ENCODE peak calls at places on chromosomes 3 and 15, in four cellular contexts. P is HepG2, T is K562, W is GM12878. G is an unnamed sample.

GRCh38 chr15:67542462-67543347 is at the start of gene MAP2K5:
- DNase-seq in P (peak), T (peak), W (no peak), G (peak)

GRCh38 chr3:70532806-70533205 is 220.4 kb upstream of the MDFIC2 start:
- DNase-seq in P (no peak), T (no peak), W (no peak), G (no peak)

GRCh38 chr3:25386686-25387271 is 41.3 kb upstream of the RARB start:
- DNase-seq in P (no peak), T (no peak), W (no peak), G (no peak)

GRCh38 chr3:24583004-24583403 is 88.4 kb upstream of the THRB start:
- DNase-seq in P (peak), T (peak), W (no peak), G (no peak)

GRCh38 chr3:104933981-104934380 is 432.7 kb upstream of the ALCAM start:
- DNase-seq in P (no peak), T (no peak), W (no peak), G (no peak)

GRCh38 chr3:122101646-122102045 is 46.5 kb downstream of the CD86 start:
- DNase-seq in P (peak), T (peak), W (peak), G (peak)

GRCh38 chr3:56468184-56469106 is at the start of gene ERC2:
- DNase-seq in P (peak), T (peak), W (no peak), G (peak)

GRCh38 chr3:157199841-157200240 is 39.9 kb upstream of the CCNL1 start:
- DNase-seq in P (no peak), T (no peak), W (no peak), G (no peak)

GRCh38 chr3:123329636-123330340 is 119.1 kb downstream of the ADCY5 start:
- DNase-seq in P (no peak), T (no peak), W (no peak), G (no peak)

GRCh38 chr3:122313261-122313660 is 11.8 kb upstream of the CSTA start:
- DNase-seq in P (no peak), T (no peak), W (no peak), G (no peak)

GRCh38 chr15:70200511-70200991 is 102.8 kb upstream of the TLE3 start:
- DNase-seq in P (no peak), T (no peak), W (no peak), G (no peak)

GRCh38 chr3:13851997-13852637 is 27.8 kb downstream of the WNT7A start:
- DNase-seq in P (no peak), T (no peak), W (no peak), G (no peak)

GRCh38 chr15:80455668-80456442 is 51.7 kb downstream of the ARNT2 start:
- DNase-seq in P (peak), T (peak), W (peak), G (peak)

GRCh38 chr3:32276279-32276841 is 37.9 kb downstream of the CMTM8 start:
- DNase-seq in P (peak), T (no peak), W (no peak), G (no peak)

GRCh38 chr15:70062321-70062956 is 35.3 kb downstream of the TLE3 start:
- DNase-seq in P (no peak), T (no peak), W (no peak), G (peak)

GRCh38 chr15:37394402-37395099 is 294.2 kb upstream of the MEIS2 start:
- DNase-seq in P (no peak), T (no peak), W (no peak), G (no peak)

GRCh38 chr15:40108061-40108854 is 421 bp downstream of the BMF start:
- DNase-seq in P (no peak), T (no peak), W (no peak), G (no peak)

GRCh38 chr3:8460815-8461482 is 40.7 kb upstream of the LMCD1 start:
- DNase-seq in P (no peak), T (no peak), W (no peak), G (no peak)

GRCh38 chr3:82978368-82978767 is 1216.9 kb upstream of the GBE1 start:
- DNase-seq in P (no peak), T (no peak), W (no peak), G (no peak)

GRCh38 chr3:179113903-179114302 is 34.3 kb upstream of the PIK3CA start:
- DNase-seq in P (no peak), T (no peak), W (no peak), G (no peak)

GRCh38 chr15:76335129-76335850 is 1.3 kb upstream of the ISL2 start:
- DNase-seq in P (no peak), T (no peak), W (no peak), G (no peak)

GRCh38 chr3:139309880-139310279 is 33.9 kb upstream of the MRPS22 start:
- DNase-seq in P (peak), T (peak), W (no peak), G (no peak)
- TF ChIP-seq FOXK2 in P (no peak), T (no peak), W (no peak), G (no peak)

GRCh38 chr3:52014613-52015012 is 18.9 kb upstream of the RPL29 start:
- DNase-seq in P (no peak), T (peak), W (no peak), G (peak)
- TF ChIP-seq FOXK2 in P (no peak), T (no peak), W (no peak), G (no peak)

GRCh38 chr3:167742338-167742737 is 6.8 kb downstream of the SERPINI1 start:
- DNase-seq in P (no peak), T (no peak), W (no peak), G (no peak)

GRCh38 chr3:167739190-167739589 is 3.7 kb downstream of the SERPINI1 start:
- DNase-seq in P (peak), T (no peak), W (no peak), G (no peak)

GRCh38 chr3:167738037-167738436 is 2.5 kb downstream of the SERPINI1 start:
- DNase-seq in P (no peak), T (no peak), W (no peak), G (no peak)

GRCh38 chr3:167743799-167744198 is 8.3 kb downstream of the SERPINI1 start:
- DNase-seq in P (no peak), T (no peak), W (no peak), G (no peak)

GRCh38 chr3:167740961-167741587 is 5.6 kb downstream of the SERPINI1 start:
- DNase-seq in P (peak), T (peak), W (no peak), G (peak)
- TF ChIP-seq FOXK2 in P (no peak), T (no peak), W (no peak), G (no peak)

GRCh38 chr3:78878011-78878410 is 889.8 kb downstream of the ROBO1 start:
- DNase-seq in P (no peak), T (no peak), W (no peak), G (no peak)
- TF ChIP-seq FOXK2 in P (no peak), T (no peak), W (no peak), G (no peak)